ENCODE peak calls at places on chromosomes 6 and 20, in nine cellular contexts. E, P, F, S, V, D, Q, I and H are unnamed samples. For H3K4me1, the result is how much of the 10 kb centered on the place peaks cover.

GRCh38 chr20:23889775-23890187 is 10.2 kb upstream of the CST5 start:
- DNase-seq in E (peak), P (peak), F (no peak), S (no peak), V (peak), D (peak), Q (peak), I (peak), H (peak)

GRCh38 chr6:100695445-100695844 is 185.7 kb downstream of the ASCC3 start:
- DNase-seq in E (no peak), P (no peak), F (no peak), S (no peak), V (no peak), D (no peak), Q (no peak), I (no peak), H (no peak)

GRCh38 chr6:4640139-4640538 is 136.1 kb upstream of the CDYL start:
- DNase-seq in E (no peak), P (peak), F (no peak), S (no peak), V (no peak), D (no peak), Q (peak), I (peak), H (no peak)

GRCh38 chr6:156777866-156778614 is 862 bp downstream of the ARID1B start:
- DNase-seq in E (peak), P (no peak), F (no peak), S (peak), V (peak), D (peak), Q (peak), I (peak), H (no peak)

GRCh38 chr6:38166411-38167240 is 347.1 kb downstream of the ZFAND3 start:
- DNase-seq in E (no peak), P (no peak), F (no peak), S (no peak), V (no peak), D (no peak), Q (no peak), I (no peak), H (no peak)

GRCh38 chr6:5481024-5481423 is 219.7 kb downstream of the FARS2 start:
- DNase-seq in E (no peak), P (no peak), F (no peak), S (no peak), V (no peak), D (peak), Q (no peak), I (no peak), H (no peak)

GRCh38 chr6:15936503-15936902 is 192.4 kb upstream of the MYLIP start:
- DNase-seq in E (no peak), P (no peak), F (no peak), S (no peak), V (no peak), D (no peak), Q (no peak), I (no peak), H (no peak)

GRCh38 chr6:70280462-70280861 is 22.4 kb downstream of the COL9A1 start:
- DNase-seq in E (no peak), P (no peak), F (no peak), S (peak), V (no peak), D (peak), Q (no peak), I (no peak), H (no peak)

GRCh38 chr6:92715991-92716390 is 703.4 kb downstream of the EPHA7 start:
- DNase-seq in E (no peak), P (no peak), F (no peak), S (no peak), V (no peak), D (no peak), Q (no peak), I (peak), H (no peak)

GRCh38 chr20:44053046-44053445 is 133.9 kb downstream of the JPH2 start:
- DNase-seq in E (no peak), P (no peak), F (no peak), S (no peak), V (no peak), D (no peak), Q (no peak), I (no peak), H (no peak)

GRCh38 chr20:11155156-11155805 is 481.5 kb upstream of the JAG1 start:
- DNase-seq in E (no peak), P (no peak), F (no peak), S (no peak), V (no peak), D (no peak), Q (no peak), I (no peak), H (no peak)

GRCh38 chr6:146914563-146915483 is 289.4 kb upstream of the STXBP5 start:
- DNase-seq in E (peak), P (no peak), F (no peak), S (no peak), V (no peak), D (no peak), Q (peak), I (peak), H (no peak)

GRCh38 chr20:32474967-32475819 is 109.9 kb downstream of the NOL4L start:
- DNase-seq in E (peak), P (no peak), F (peak), S (peak), V (peak), D (peak), Q (peak), I (peak), H (no peak)

GRCh38 chr6:7761047-7761446 is 35.1 kb downstream of the BMP6 start:
- DNase-seq in E (no peak), P (no peak), F (no peak), S (no peak), V (no peak), D (no peak), Q (peak), I (peak), H (no peak)

GRCh38 chr6:169171951-169172350 is 81.7 kb downstream of the THBS2 start:
- DNase-seq in E (no peak), P (peak), F (no peak), S (no peak), V (no peak), D (no peak), Q (peak), I (peak), H (no peak)

DNA sequence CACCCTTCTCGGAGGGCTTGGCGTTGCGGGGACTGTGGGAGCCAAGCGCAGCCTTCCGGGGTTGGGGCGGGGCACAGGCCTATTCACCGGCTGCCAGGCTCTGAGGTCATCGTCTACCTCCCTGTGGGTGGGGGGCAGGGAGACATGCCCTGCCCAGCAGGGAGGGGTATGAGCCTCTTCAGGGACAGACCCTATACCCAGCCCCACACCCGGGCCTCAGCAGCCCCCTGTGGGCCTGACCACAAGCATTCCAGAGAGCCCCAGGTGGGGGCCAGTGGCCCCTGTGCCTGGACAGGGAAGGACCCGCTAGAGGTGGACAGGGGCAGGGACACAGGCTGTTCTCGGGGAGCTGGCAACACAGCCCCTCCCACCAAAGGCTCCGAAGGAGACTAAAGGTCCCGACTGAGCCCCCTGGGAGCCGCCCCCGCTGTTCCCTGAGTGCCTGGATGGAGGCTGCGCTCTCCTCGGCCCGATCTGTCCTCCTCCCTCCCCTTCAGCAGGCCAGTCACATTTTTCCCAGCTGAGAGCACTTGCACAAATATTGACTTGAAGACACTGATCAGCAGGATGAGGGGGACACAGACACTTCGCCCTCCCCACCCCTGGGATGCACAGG is 11.5 kb downstream of the LAMA5 start:
- DNase-seq in E (no peak), P (no peak), F (no peak), S (no peak), V (no peak), D (peak), Q (no peak), I (no peak), H (no peak)
- H3K4me1 ChIP-seq in E (half or more), P (half or more), F (under half), S (under half), V (under half), D (under half), Q (half or more), I (under half), H (under half)

DNA sequence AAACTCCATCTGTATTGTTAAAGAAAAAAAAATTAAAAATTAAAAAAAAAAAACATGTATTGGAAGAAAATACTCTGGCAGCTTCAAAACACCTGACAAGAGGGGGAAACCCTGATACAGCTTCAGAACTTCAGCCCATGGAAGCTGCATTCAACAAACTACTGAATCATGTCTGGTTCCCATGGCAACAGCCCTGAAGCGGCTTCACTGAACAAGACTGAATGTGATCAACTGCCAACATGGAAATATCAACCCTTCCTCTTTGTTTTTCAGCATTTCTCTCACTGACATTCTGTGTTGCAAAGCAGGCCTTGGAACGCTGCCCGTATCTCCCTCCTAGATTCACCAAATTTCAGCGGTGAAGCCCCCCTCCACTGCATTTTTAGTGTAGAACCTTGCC is 91.3 kb upstream of the SHLD1 start:
- DNase-seq in E (peak), P (no peak), F (peak), S (peak), V (peak), D (no peak), Q (peak), I (peak), H (no peak)
- H3K4me3 ChIP-seq in E (no peak), P (peak), F (no peak), S (no peak), V (no peak), D (no peak), Q (no peak), I (no peak), H (no peak)

GRCh38 chr6:137028912-137029311 is 15.9 kb downstream of the IL20RA start:
- DNase-seq in E (no peak), P (peak), F (no peak), S (no peak), V (no peak), D (no peak), Q (no peak), I (no peak), H (no peak)
- H3K4me1 ChIP-seq in E (under half), P (under half), F (under half), S (under half), V (under half), D (under half), Q (under half), I (under half), H (under half)

GRCh38 chr6:25296980-25297379 is 17.8 kb downstream of the CARMIL1 start:
- DNase-seq in E (no peak), P (no peak), F (no peak), S (no peak), V (no peak), D (no peak), Q (no peak), I (peak), H (no peak)
- H3K4me3 ChIP-seq in E (no peak), P (no peak), F (no peak), S (no peak), V (no peak), D (no peak), Q (no peak), I (no peak), H (no peak)